ENCODE peak calls at places on chromosome 17, in eight cellular contexts. One of them, this sample, is unnamed.

GRCh38 chr17:1490643-1491405 is 1.7 kb downstream of the MYO1C start:
- DNase-seq in pancreas: peak
- DNase-seq in SK-N-SH: peak
- DNase-seq in uterus: peak
- DNase-seq in colonic mucosa: peak
- DNase-seq in left ventricle myocardium inferior: peak
- DNase-seq in heart right ventricle: peak
- DNase-seq in ovary: peak
- DNase-seq in this sample: peak

GRCh38 chr17:65755799-65756198 is 194.4 kb upstream of the AXIN2 start:
- DNase-seq in colonic mucosa: no peak
- DNase-seq in heart right ventricle: no peak
- DNase-seq in pancreas: no peak
- DNase-seq in uterus: no peak
- DNase-seq in left ventricle myocardium inferior: no peak
- DNase-seq in SK-N-SH: no peak
- DNase-seq in ovary: no peak
- DNase-seq in this sample: no peak

GRCh38 chr17:66570353-66571195 is 264.3 kb upstream of the CACNG5 start:
- DNase-seq in SK-N-SH: no peak
- DNase-seq in ovary: no peak
- DNase-seq in left ventricle myocardium inferior: no peak
- DNase-seq in pancreas: no peak
- DNase-seq in colonic mucosa: no peak
- DNase-seq in uterus: no peak
- DNase-seq in heart right ventricle: no peak
- DNase-seq in this sample: no peak

GRCh38 chr17:7851438-7852261 is 3.2 kb upstream of the TMEM88 start:
- DNase-seq in heart right ventricle: peak
- DNase-seq in left ventricle myocardium inferior: peak
- DNase-seq in uterus: peak
- DNase-seq in SK-N-SH: peak
- DNase-seq in ovary: peak
- DNase-seq in colonic mucosa: peak
- DNase-seq in pancreas: peak
- DNase-seq in this sample: peak

GRCh38 chr17:7177954-7178477 is 1.2 kb downstream of the ASGR1 start:
- DNase-seq in left ventricle myocardium inferior: no peak
- DNase-seq in SK-N-SH: peak
- DNase-seq in ovary: no peak
- DNase-seq in uterus: no peak
- DNase-seq in heart right ventricle: peak
- DNase-seq in colonic mucosa: no peak
- DNase-seq in pancreas: peak
- DNase-seq in this sample: no peak

GRCh38 chr17:49201481-49201927 is 8.9 kb downstream of the GNGT2 start:
- DNase-seq in left ventricle myocardium inferior: no peak
- DNase-seq in colonic mucosa: no peak
- DNase-seq in ovary: no peak
- DNase-seq in heart right ventricle: no peak
- DNase-seq in SK-N-SH: no peak
- DNase-seq in pancreas: no peak
- DNase-seq in uterus: no peak
- DNase-seq in this sample: no peak

GRCh38 chr17:67649891-67650290 is 67.8 kb upstream of the NOL11 start:
- DNase-seq in uterus: no peak
- DNase-seq in pancreas: no peak
- DNase-seq in left ventricle myocardium inferior: no peak
- DNase-seq in ovary: no peak
- DNase-seq in colonic mucosa: no peak
- DNase-seq in heart right ventricle: no peak
- DNase-seq in SK-N-SH: no peak
- DNase-seq in this sample: no peak

GRCh38 chr17:15233022-15233805 is 31.9 kb downstream of the PMP22 start:
- DNase-seq in left ventricle myocardium inferior: no peak
- DNase-seq in uterus: no peak
- DNase-seq in heart right ventricle: no peak
- DNase-seq in ovary: no peak
- DNase-seq in SK-N-SH: peak
- DNase-seq in pancreas: no peak
- DNase-seq in colonic mucosa: no peak
- DNase-seq in this sample: no peak

GRCh38 chr17:49523706-49524472 is 28.8 kb downstream of the NGFR start:
- DNase-seq in colonic mucosa: no peak
- DNase-seq in ovary: no peak
- DNase-seq in pancreas: no peak
- DNase-seq in heart right ventricle: no peak
- DNase-seq in left ventricle myocardium inferior: no peak
- DNase-seq in uterus: no peak
- DNase-seq in SK-N-SH: peak
- DNase-seq in this sample: no peak

GRCh38 chr17:2124391-2124790 is 69.5 kb downstream of the HIC1 start:
- DNase-seq in left ventricle myocardium inferior: no peak
- DNase-seq in SK-N-SH: no peak
- DNase-seq in colonic mucosa: no peak
- DNase-seq in ovary: no peak
- DNase-seq in uterus: no peak
- DNase-seq in pancreas: no peak
- DNase-seq in heart right ventricle: no peak
- DNase-seq in this sample: no peak

GRCh38 chr17:76797441-76797840 is 59.5 kb downstream of the MFSD11 start:
- DNase-seq in SK-N-SH: no peak
- DNase-seq in pancreas: no peak
- DNase-seq in ovary: no peak
- DNase-seq in heart right ventricle: no peak
- DNase-seq in uterus: no peak
- DNase-seq in colonic mucosa: no peak
- DNase-seq in left ventricle myocardium inferior: no peak
- DNase-seq in this sample: no peak

GRCh38 chr17:75614006-75614405 is 19.2 kb upstream of the SMIM5 start:
- DNase-seq in ovary: no peak
- DNase-seq in pancreas: no peak
- DNase-seq in SK-N-SH: peak
- DNase-seq in colonic mucosa: no peak
- DNase-seq in left ventricle myocardium inferior: no peak
- DNase-seq in heart right ventricle: no peak
- DNase-seq in uterus: no peak
- DNase-seq in this sample: no peak

GRCh38 chr17:58391302-58391984 is 25.9 kb downstream of the RNF43 start:
- DNase-seq in uterus: peak
- DNase-seq in heart right ventricle: peak
- DNase-seq in left ventricle myocardium inferior: no peak
- DNase-seq in pancreas: peak
- DNase-seq in ovary: no peak
- DNase-seq in SK-N-SH: peak
- DNase-seq in colonic mucosa: peak
- DNase-seq in this sample: no peak

DNA sequence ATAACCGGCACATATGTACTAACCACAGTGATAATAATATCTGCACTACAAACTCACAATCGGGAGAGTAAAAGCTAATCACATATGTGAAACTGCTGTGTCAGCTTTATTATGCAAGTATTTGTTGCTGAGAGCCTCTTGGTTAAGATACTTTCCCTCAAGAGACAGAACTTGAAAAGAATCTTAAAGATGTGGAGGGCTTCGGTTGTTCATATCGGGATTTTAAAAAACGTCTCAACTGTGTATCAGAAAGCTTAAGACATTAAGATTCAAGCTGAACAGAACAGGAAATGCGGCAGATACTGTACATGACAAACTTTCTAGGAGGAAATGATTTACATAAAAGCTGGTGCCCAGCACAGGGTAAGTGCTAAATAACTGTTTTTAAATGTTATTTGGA is 27.5 kb upstream of the HLF start:
- DNase-seq in left ventricle myocardium inferior: no peak
- DNase-seq in SK-N-SH: no peak
- DNase-seq in ovary: no peak
- DNase-seq in uterus: no peak
- DNase-seq in heart right ventricle: no peak
- DNase-seq in colonic mucosa: no peak
- DNase-seq in pancreas: no peak
- DNase-seq in this sample: no peak
- H3K27ac ChIP-seq in left ventricle myocardium inferior: peak
- H3K27ac ChIP-seq in SK-N-SH: no peak
- H3K27ac ChIP-seq in ovary: peak
- H3K27ac ChIP-seq in uterus: peak
- H3K27ac ChIP-seq in heart right ventricle: no peak
- H3K27ac ChIP-seq in colonic mucosa: no peak
- H3K27ac ChIP-seq in pancreas: no peak
- H3K27ac ChIP-seq in this sample: no peak

GRCh38 chr17:78417531-78417909 is 39.1 kb downstream of the PGS1 start:
- DNase-seq in colonic mucosa: no peak
- DNase-seq in ovary: no peak
- DNase-seq in SK-N-SH: no peak
- DNase-seq in left ventricle myocardium inferior: no peak
- DNase-seq in uterus: no peak
- DNase-seq in pancreas: no peak
- DNase-seq in heart right ventricle: no peak
- DNase-seq in this sample: no peak

GRCh38 chr17:78414178-78415162 is 36.0 kb downstream of the PGS1 start:
- DNase-seq in left ventricle myocardium inferior: no peak
- DNase-seq in colonic mucosa: no peak
- DNase-seq in ovary: no peak
- DNase-seq in SK-N-SH: no peak
- DNase-seq in heart right ventricle: no peak
- DNase-seq in uterus: no peak
- DNase-seq in pancreas: no peak
- DNase-seq in this sample: no peak

GRCh38 chr17:78416791-78417530 is 38.5 kb downstream of the PGS1 start:
- DNase-seq in uterus: peak
- DNase-seq in SK-N-SH: no peak
- DNase-seq in heart right ventricle: peak
- DNase-seq in colonic mucosa: peak
- DNase-seq in left ventricle myocardium inferior: no peak
- DNase-seq in pancreas: no peak
- DNase-seq in ovary: no peak
- DNase-seq in this sample: no peak

GRCh38 chr17:78416311-78416711 is 37.9 kb downstream of the PGS1 start:
- DNase-seq in uterus: no peak
- DNase-seq in pancreas: no peak
- DNase-seq in ovary: no peak
- DNase-seq in heart right ventricle: no peak
- DNase-seq in left ventricle myocardium inferior: no peak
- DNase-seq in SK-N-SH: no peak
- DNase-seq in colonic mucosa: peak
- DNase-seq in this sample: no peak

DNA sequence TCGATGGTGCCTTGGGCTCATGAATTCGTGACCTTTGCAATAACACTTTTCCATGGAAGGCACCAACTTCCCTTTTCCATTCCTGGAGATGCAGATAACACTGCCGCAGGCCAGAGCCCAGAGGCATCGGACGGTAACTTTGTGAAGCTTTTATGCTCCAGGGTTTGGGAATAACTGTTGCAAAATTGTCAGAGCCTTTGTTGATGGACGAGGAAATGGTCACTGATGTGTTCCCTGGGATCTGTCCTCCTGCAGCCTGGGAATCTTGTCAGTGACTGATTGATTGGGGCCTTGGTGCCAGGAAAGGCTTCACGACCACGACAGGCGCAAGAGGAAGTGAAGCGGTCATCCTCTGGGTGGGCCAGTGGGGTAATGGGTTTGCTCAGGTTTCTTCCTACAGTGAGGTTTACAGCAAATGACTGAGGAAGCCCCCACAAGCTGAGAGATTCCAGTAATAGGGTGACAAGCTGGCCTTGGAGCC is 37.4 kb downstream of the PGS1 start:
- DNase-seq in heart right ventricle: no peak
- DNase-seq in colonic mucosa: no peak
- DNase-seq in SK-N-SH: no peak
- DNase-seq in ovary: no peak
- DNase-seq in uterus: no peak
- DNase-seq in pancreas: no peak
- DNase-seq in left ventricle myocardium inferior: no peak
- DNase-seq in this sample: no peak
- H3K27ac ChIP-seq in heart right ventricle: peak
- H3K27ac ChIP-seq in colonic mucosa: peak
- H3K27ac ChIP-seq in SK-N-SH: no peak
- H3K27ac ChIP-seq in ovary: no peak
- H3K27ac ChIP-seq in uterus: peak
- H3K27ac ChIP-seq in pancreas: peak
- H3K27ac ChIP-seq in left ventricle myocardium inferior: peak
- H3K27ac ChIP-seq in this sample: peak

GRCh38 chr17:72101526-72101925 is 19.3 kb upstream of the SOX9 start:
- DNase-seq in left ventricle myocardium inferior: no peak
- DNase-seq in SK-N-SH: no peak
- DNase-seq in colonic mucosa: no peak
- DNase-seq in uterus: no peak
- DNase-seq in heart right ventricle: no peak
- DNase-seq in ovary: no peak
- DNase-seq in pancreas: no peak
- DNase-seq in this sample: no peak
- H3K27ac ChIP-seq in left ventricle myocardium inferior: no peak
- H3K27ac ChIP-seq in SK-N-SH: no peak
- H3K27ac ChIP-seq in colonic mucosa: no peak
- H3K27ac ChIP-seq in uterus: no peak
- H3K27ac ChIP-seq in heart right ventricle: no peak
- H3K27ac ChIP-seq in ovary: no peak
- H3K27ac ChIP-seq in pancreas: no peak
- H3K27ac ChIP-seq in this sample: no peak

GRCh38 chr17:69069289-69069688 is 8.6 kb upstream of the ABCA9 start:
- DNase-seq in heart right ventricle: no peak
- DNase-seq in ovary: no peak
- DNase-seq in left ventricle myocardium inferior: no peak
- DNase-seq in SK-N-SH: peak
- DNase-seq in pancreas: no peak
- DNase-seq in colonic mucosa: no peak
- DNase-seq in uterus: no peak
- DNase-seq in this sample: no peak

GRCh38 chr17:69065113-69065512 is 4.4 kb upstream of the ABCA9 start:
- DNase-seq in SK-N-SH: no peak
- DNase-seq in heart right ventricle: no peak
- DNase-seq in colonic mucosa: no peak
- DNase-seq in uterus: no peak
- DNase-seq in pancreas: no peak
- DNase-seq in ovary: no peak
- DNase-seq in left ventricle myocardium inferior: no peak
- DNase-seq in this sample: no peak

GRCh38 chr17:69067274-69068047 is 6.7 kb upstream of the ABCA9 start:
- DNase-seq in heart right ventricle: no peak
- DNase-seq in pancreas: no peak
- DNase-seq in ovary: no peak
- DNase-seq in uterus: no peak
- DNase-seq in left ventricle myocardium inferior: no peak
- DNase-seq in SK-N-SH: no peak
- DNase-seq in colonic mucosa: no peak
- DNase-seq in this sample: no peak

GRCh38 chr17:69064476-69064875 is 3.7 kb upstream of the ABCA9 start:
- DNase-seq in left ventricle myocardium inferior: no peak
- DNase-seq in heart right ventricle: no peak
- DNase-seq in SK-N-SH: no peak
- DNase-seq in colonic mucosa: no peak
- DNase-seq in pancreas: no peak
- DNase-seq in uterus: no peak
- DNase-seq in ovary: no peak
- DNase-seq in this sample: no peak

DNA sequence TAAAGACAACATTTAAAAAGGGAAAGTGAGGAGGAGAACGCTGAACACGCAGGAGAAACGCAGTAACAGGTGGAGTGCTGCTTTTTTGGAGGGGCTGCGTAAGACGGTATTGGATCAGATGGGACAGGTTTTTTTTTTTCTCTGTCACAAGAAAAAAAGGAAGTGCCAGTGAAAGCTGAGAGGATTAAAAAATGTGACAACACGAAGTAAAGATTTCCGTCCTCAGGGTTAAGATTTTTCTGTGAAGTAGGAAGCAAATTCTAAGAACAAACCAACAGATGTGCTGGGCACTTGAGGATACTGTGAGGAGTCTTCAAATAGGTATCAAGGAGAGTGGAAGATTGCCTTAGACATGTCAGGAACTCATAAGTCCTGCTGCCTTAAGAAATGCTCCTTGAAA is 5.8 kb upstream of the ABCA9 start:
- DNase-seq in uterus: no peak
- DNase-seq in heart right ventricle: no peak
- DNase-seq in pancreas: no peak
- DNase-seq in SK-N-SH: no peak
- DNase-seq in left ventricle myocardium inferior: no peak
- DNase-seq in ovary: no peak
- DNase-seq in colonic mucosa: no peak
- DNase-seq in this sample: no peak
- H3K27ac ChIP-seq in uterus: no peak
- H3K27ac ChIP-seq in heart right ventricle: no peak
- H3K27ac ChIP-seq in pancreas: no peak
- H3K27ac ChIP-seq in SK-N-SH: no peak
- H3K27ac ChIP-seq in left ventricle myocardium inferior: no peak
- H3K27ac ChIP-seq in ovary: no peak
- H3K27ac ChIP-seq in colonic mucosa: no peak
- H3K27ac ChIP-seq in this sample: no peak